ENCODE peak calls at places on chromosomes 16 and 17, in six cellular contexts. One of them, this sample, is unnamed.

GRCh38 chr17:39652635-39653315 is 12.4 kb upstream of the TCAP start:
- DNase-seq in activated naive CD8-positive, alpha-beta T cell treated with anti-CD3 and anti-CD28 coated beads, Interleukin-2, amount 50 U/mL, for 24 hours: no peak
- DNase-seq in HEK293T: no peak
- DNase-seq in activated naive CD4-positive, alpha-beta T cell treated with anti-CD3 and anti-CD28 coated beads, Interleukin-2, amount 10 ng/mL, durations not matched to agents 7 days and 5 days: no peak
- DNase-seq in heart left ventricle: no peak
- DNase-seq in activated T-helper 1 cell treated with anti-CD3 and anti-CD28 coated beads, Interleukin-2, amount 50 U/mL, for 16 hours: no peak
- DNase-seq in this sample: no peak

GRCh38 chr17:7348478-7349242 is 3.3 kb upstream of the KCTD11 start:
- DNase-seq in activated naive CD8-positive, alpha-beta T cell treated with anti-CD3 and anti-CD28 coated beads, Interleukin-2, amount 50 U/mL, for 24 hours: no peak
- DNase-seq in HEK293T: no peak
- DNase-seq in activated naive CD4-positive, alpha-beta T cell treated with anti-CD3 and anti-CD28 coated beads, Interleukin-2, amount 10 ng/mL, durations not matched to agents 7 days and 5 days: no peak
- DNase-seq in heart left ventricle: peak
- DNase-seq in activated T-helper 1 cell treated with anti-CD3 and anti-CD28 coated beads, Interleukin-2, amount 50 U/mL, for 16 hours: no peak
- DNase-seq in this sample: no peak

GRCh38 chr17:38349097-38349904 is 2.3 kb upstream of the SOCS7 start:
- DNase-seq in activated naive CD8-positive, alpha-beta T cell treated with anti-CD3 and anti-CD28 coated beads, Interleukin-2, amount 50 U/mL, for 24 hours: peak
- DNase-seq in HEK293T: peak
- DNase-seq in activated naive CD4-positive, alpha-beta T cell treated with anti-CD3 and anti-CD28 coated beads, Interleukin-2, amount 10 ng/mL, durations not matched to agents 7 days and 5 days: peak
- DNase-seq in heart left ventricle: peak
- DNase-seq in activated T-helper 1 cell treated with anti-CD3 and anti-CD28 coated beads, Interleukin-2, amount 50 U/mL, for 16 hours: peak
- DNase-seq in this sample: peak

GRCh38 chr16:62035115-62036092 is 834 bp downstream of the CDH8 start:
- DNase-seq in activated naive CD8-positive, alpha-beta T cell treated with anti-CD3 and anti-CD28 coated beads, Interleukin-2, amount 50 U/mL, for 24 hours: no peak
- DNase-seq in HEK293T: peak
- DNase-seq in activated naive CD4-positive, alpha-beta T cell treated with anti-CD3 and anti-CD28 coated beads, Interleukin-2, amount 10 ng/mL, durations not matched to agents 7 days and 5 days: no peak
- DNase-seq in heart left ventricle: no peak
- DNase-seq in activated T-helper 1 cell treated with anti-CD3 and anti-CD28 coated beads, Interleukin-2, amount 50 U/mL, for 16 hours: no peak
- DNase-seq in this sample: no peak

GRCh38 chr16:11456741-11457140 is 111.5 kb downstream of the RMI2 start:
- DNase-seq in activated naive CD8-positive, alpha-beta T cell treated with anti-CD3 and anti-CD28 coated beads, Interleukin-2, amount 50 U/mL, for 24 hours: no peak
- DNase-seq in HEK293T: no peak
- DNase-seq in activated naive CD4-positive, alpha-beta T cell treated with anti-CD3 and anti-CD28 coated beads, Interleukin-2, amount 10 ng/mL, durations not matched to agents 7 days and 5 days: no peak
- DNase-seq in heart left ventricle: no peak
- DNase-seq in activated T-helper 1 cell treated with anti-CD3 and anti-CD28 coated beads, Interleukin-2, amount 50 U/mL, for 16 hours: no peak
- DNase-seq in this sample: no peak

GRCh38 chr16:29645699-29646187 is 17.3 kb upstream of the SPN start:
- DNase-seq in activated naive CD8-positive, alpha-beta T cell treated with anti-CD3 and anti-CD28 coated beads, Interleukin-2, amount 50 U/mL, for 24 hours: no peak
- DNase-seq in HEK293T: peak
- DNase-seq in activated naive CD4-positive, alpha-beta T cell treated with anti-CD3 and anti-CD28 coated beads, Interleukin-2, amount 10 ng/mL, durations not matched to agents 7 days and 5 days: no peak
- DNase-seq in heart left ventricle: no peak
- DNase-seq in activated T-helper 1 cell treated with anti-CD3 and anti-CD28 coated beads, Interleukin-2, amount 50 U/mL, for 16 hours: no peak
- DNase-seq in this sample: no peak

GRCh38 chr17:53496356-53496755 is 326.4 kb upstream of the KIF2B start:
- DNase-seq in activated naive CD8-positive, alpha-beta T cell treated with anti-CD3 and anti-CD28 coated beads, Interleukin-2, amount 50 U/mL, for 24 hours: no peak
- DNase-seq in HEK293T: no peak
- DNase-seq in activated naive CD4-positive, alpha-beta T cell treated with anti-CD3 and anti-CD28 coated beads, Interleukin-2, amount 10 ng/mL, durations not matched to agents 7 days and 5 days: no peak
- DNase-seq in heart left ventricle: no peak
- DNase-seq in activated T-helper 1 cell treated with anti-CD3 and anti-CD28 coated beads, Interleukin-2, amount 50 U/mL, for 16 hours: no peak
- DNase-seq in this sample: no peak

GRCh38 chr16:87170310-87170709 is 146.9 kb downstream of the C16orf95 start:
- DNase-seq in activated naive CD8-positive, alpha-beta T cell treated with anti-CD3 and anti-CD28 coated beads, Interleukin-2, amount 50 U/mL, for 24 hours: no peak
- DNase-seq in HEK293T: no peak
- DNase-seq in activated naive CD4-positive, alpha-beta T cell treated with anti-CD3 and anti-CD28 coated beads, Interleukin-2, amount 10 ng/mL, durations not matched to agents 7 days and 5 days: no peak
- DNase-seq in heart left ventricle: no peak
- DNase-seq in activated T-helper 1 cell treated with anti-CD3 and anti-CD28 coated beads, Interleukin-2, amount 50 U/mL, for 16 hours: no peak
- DNase-seq in this sample: no peak

GRCh38 chr16:89108412-89108811 is 14.8 kb downstream of the ACSF3 start:
- DNase-seq in activated naive CD8-positive, alpha-beta T cell treated with anti-CD3 and anti-CD28 coated beads, Interleukin-2, amount 50 U/mL, for 24 hours: no peak
- DNase-seq in HEK293T: no peak
- DNase-seq in activated naive CD4-positive, alpha-beta T cell treated with anti-CD3 and anti-CD28 coated beads, Interleukin-2, amount 10 ng/mL, durations not matched to agents 7 days and 5 days: no peak
- DNase-seq in heart left ventricle: no peak
- DNase-seq in activated T-helper 1 cell treated with anti-CD3 and anti-CD28 coated beads, Interleukin-2, amount 50 U/mL, for 16 hours: no peak
- DNase-seq in this sample: no peak

GRCh38 chr16:57639172-57639571 is 10.7 kb downstream of the ADGRG1 start:
- DNase-seq in activated naive CD8-positive, alpha-beta T cell treated with anti-CD3 and anti-CD28 coated beads, Interleukin-2, amount 50 U/mL, for 24 hours: peak
- DNase-seq in HEK293T: no peak
- DNase-seq in activated naive CD4-positive, alpha-beta T cell treated with anti-CD3 and anti-CD28 coated beads, Interleukin-2, amount 10 ng/mL, durations not matched to agents 7 days and 5 days: peak
- DNase-seq in heart left ventricle: no peak
- DNase-seq in activated T-helper 1 cell treated with anti-CD3 and anti-CD28 coated beads, Interleukin-2, amount 50 U/mL, for 16 hours: no peak
- DNase-seq in this sample: peak

GRCh38 chr16:56789360-56789759 is 59.4 kb downstream of the NUP93 start:
- DNase-seq in activated naive CD8-positive, alpha-beta T cell treated with anti-CD3 and anti-CD28 coated beads, Interleukin-2, amount 50 U/mL, for 24 hours: peak
- DNase-seq in HEK293T: peak
- DNase-seq in activated naive CD4-positive, alpha-beta T cell treated with anti-CD3 and anti-CD28 coated beads, Interleukin-2, amount 10 ng/mL, durations not matched to agents 7 days and 5 days: peak
- DNase-seq in heart left ventricle: peak
- DNase-seq in activated T-helper 1 cell treated with anti-CD3 and anti-CD28 coated beads, Interleukin-2, amount 50 U/mL, for 16 hours: no peak
- DNase-seq in this sample: peak

GRCh38 chr17:73765824-73766563 is 121.7 kb upstream of the SDK2 start:
- DNase-seq in activated naive CD8-positive, alpha-beta T cell treated with anti-CD3 and anti-CD28 coated beads, Interleukin-2, amount 50 U/mL, for 24 hours: no peak
- DNase-seq in HEK293T: no peak
- DNase-seq in activated naive CD4-positive, alpha-beta T cell treated with anti-CD3 and anti-CD28 coated beads, Interleukin-2, amount 10 ng/mL, durations not matched to agents 7 days and 5 days: no peak
- DNase-seq in heart left ventricle: no peak
- DNase-seq in activated T-helper 1 cell treated with anti-CD3 and anti-CD28 coated beads, Interleukin-2, amount 50 U/mL, for 16 hours: no peak
- DNase-seq in this sample: no peak

GRCh38 chr17:68382582-68383085 is 74.7 kb downstream of the WIPI1 start:
- DNase-seq in activated naive CD8-positive, alpha-beta T cell treated with anti-CD3 and anti-CD28 coated beads, Interleukin-2, amount 50 U/mL, for 24 hours: no peak
- DNase-seq in HEK293T: no peak
- DNase-seq in activated naive CD4-positive, alpha-beta T cell treated with anti-CD3 and anti-CD28 coated beads, Interleukin-2, amount 10 ng/mL, durations not matched to agents 7 days and 5 days: no peak
- DNase-seq in heart left ventricle: no peak
- DNase-seq in activated T-helper 1 cell treated with anti-CD3 and anti-CD28 coated beads, Interleukin-2, amount 50 U/mL, for 16 hours: no peak
- DNase-seq in this sample: no peak

GRCh38 chr17:64291268-64291851 is 28.3 kb upstream of the TEX2 start:
- DNase-seq in activated naive CD8-positive, alpha-beta T cell treated with anti-CD3 and anti-CD28 coated beads, Interleukin-2, amount 50 U/mL, for 24 hours: no peak
- DNase-seq in HEK293T: peak
- DNase-seq in activated naive CD4-positive, alpha-beta T cell treated with anti-CD3 and anti-CD28 coated beads, Interleukin-2, amount 10 ng/mL, durations not matched to agents 7 days and 5 days: no peak
- DNase-seq in heart left ventricle: no peak
- DNase-seq in activated T-helper 1 cell treated with anti-CD3 and anti-CD28 coated beads, Interleukin-2, amount 50 U/mL, for 16 hours: no peak
- DNase-seq in this sample: peak

GRCh38 chr16:23434380-23434779 is 18.6 kb downstream of the COG7 start:
- DNase-seq in activated naive CD8-positive, alpha-beta T cell treated with anti-CD3 and anti-CD28 coated beads, Interleukin-2, amount 50 U/mL, for 24 hours: no peak
- DNase-seq in HEK293T: peak
- DNase-seq in activated naive CD4-positive, alpha-beta T cell treated with anti-CD3 and anti-CD28 coated beads, Interleukin-2, amount 10 ng/mL, durations not matched to agents 7 days and 5 days: no peak
- DNase-seq in heart left ventricle: no peak
- DNase-seq in activated T-helper 1 cell treated with anti-CD3 and anti-CD28 coated beads, Interleukin-2, amount 50 U/mL, for 16 hours: no peak
- DNase-seq in this sample: peak

GRCh38 chr17:40317345-40317873 is 8.4 kb downstream of the RARA start:
- DNase-seq in activated naive CD8-positive, alpha-beta T cell treated with anti-CD3 and anti-CD28 coated beads, Interleukin-2, amount 50 U/mL, for 24 hours: peak
- DNase-seq in HEK293T: peak
- DNase-seq in activated naive CD4-positive, alpha-beta T cell treated with anti-CD3 and anti-CD28 coated beads, Interleukin-2, amount 10 ng/mL, durations not matched to agents 7 days and 5 days: peak
- DNase-seq in heart left ventricle: peak
- DNase-seq in activated T-helper 1 cell treated with anti-CD3 and anti-CD28 coated beads, Interleukin-2, amount 50 U/mL, for 16 hours: no peak
- DNase-seq in this sample: peak

GRCh38 chr16:11994187-11995119 is 17.9 kb downstream of the SNX29 start:
- DNase-seq in activated naive CD8-positive, alpha-beta T cell treated with anti-CD3 and anti-CD28 coated beads, Interleukin-2, amount 50 U/mL, for 24 hours: no peak
- DNase-seq in HEK293T: no peak
- DNase-seq in activated naive CD4-positive, alpha-beta T cell treated with anti-CD3 and anti-CD28 coated beads, Interleukin-2, amount 10 ng/mL, durations not matched to agents 7 days and 5 days: no peak
- DNase-seq in heart left ventricle: peak
- DNase-seq in activated T-helper 1 cell treated with anti-CD3 and anti-CD28 coated beads, Interleukin-2, amount 50 U/mL, for 16 hours: no peak
- DNase-seq in this sample: no peak

GRCh38 chr16:8885674-8886592 is 3.8 kb downstream of the LITAFD start:
- DNase-seq in activated naive CD8-positive, alpha-beta T cell treated with anti-CD3 and anti-CD28 coated beads, Interleukin-2, amount 50 U/mL, for 24 hours: no peak
- DNase-seq in HEK293T: no peak
- DNase-seq in activated naive CD4-positive, alpha-beta T cell treated with anti-CD3 and anti-CD28 coated beads, Interleukin-2, amount 10 ng/mL, durations not matched to agents 7 days and 5 days: no peak
- DNase-seq in heart left ventricle: no peak
- DNase-seq in activated T-helper 1 cell treated with anti-CD3 and anti-CD28 coated beads, Interleukin-2, amount 50 U/mL, for 16 hours: no peak
- DNase-seq in this sample: no peak

GRCh38 chr17:72761431-72761830 is 331.1 kb downstream of the SLC39A11 start:
- DNase-seq in activated naive CD8-positive, alpha-beta T cell treated with anti-CD3 and anti-CD28 coated beads, Interleukin-2, amount 50 U/mL, for 24 hours: no peak
- DNase-seq in HEK293T: no peak
- DNase-seq in activated naive CD4-positive, alpha-beta T cell treated with anti-CD3 and anti-CD28 coated beads, Interleukin-2, amount 10 ng/mL, durations not matched to agents 7 days and 5 days: no peak
- DNase-seq in heart left ventricle: no peak
- DNase-seq in activated T-helper 1 cell treated with anti-CD3 and anti-CD28 coated beads, Interleukin-2, amount 50 U/mL, for 16 hours: no peak
- DNase-seq in this sample: no peak

GRCh38 chr17:16989953-16990860 is 18.3 kb upstream of the TNFRSF13B start:
- DNase-seq in activated naive CD8-positive, alpha-beta T cell treated with anti-CD3 and anti-CD28 coated beads, Interleukin-2, amount 50 U/mL, for 24 hours: no peak
- DNase-seq in HEK293T: no peak
- DNase-seq in activated naive CD4-positive, alpha-beta T cell treated with anti-CD3 and anti-CD28 coated beads, Interleukin-2, amount 10 ng/mL, durations not matched to agents 7 days and 5 days: no peak
- DNase-seq in heart left ventricle: no peak
- DNase-seq in activated T-helper 1 cell treated with anti-CD3 and anti-CD28 coated beads, Interleukin-2, amount 50 U/mL, for 16 hours: no peak
- DNase-seq in this sample: no peak

GRCh38 chr16:49460786-49461470 is 87.3 kb downstream of the C16orf78 start:
- DNase-seq in activated naive CD8-positive, alpha-beta T cell treated with anti-CD3 and anti-CD28 coated beads, Interleukin-2, amount 50 U/mL, for 24 hours: no peak
- DNase-seq in HEK293T: no peak
- DNase-seq in activated naive CD4-positive, alpha-beta T cell treated with anti-CD3 and anti-CD28 coated beads, Interleukin-2, amount 10 ng/mL, durations not matched to agents 7 days and 5 days: no peak
- DNase-seq in heart left ventricle: peak
- DNase-seq in activated T-helper 1 cell treated with anti-CD3 and anti-CD28 coated beads, Interleukin-2, amount 50 U/mL, for 16 hours: no peak
- DNase-seq in this sample: no peak

GRCh38 chr16:26727801-26728200 is 338.9 kb upstream of the C16orf82 start:
- DNase-seq in activated naive CD8-positive, alpha-beta T cell treated with anti-CD3 and anti-CD28 coated beads, Interleukin-2, amount 50 U/mL, for 24 hours: no peak
- DNase-seq in HEK293T: no peak
- DNase-seq in activated naive CD4-positive, alpha-beta T cell treated with anti-CD3 and anti-CD28 coated beads, Interleukin-2, amount 10 ng/mL, durations not matched to agents 7 days and 5 days: no peak
- DNase-seq in heart left ventricle: no peak
- DNase-seq in activated T-helper 1 cell treated with anti-CD3 and anti-CD28 coated beads, Interleukin-2, amount 50 U/mL, for 16 hours: no peak
- DNase-seq in this sample: no peak

GRCh38 chr17:74116087-74116717 is 87.3 kb upstream of the RPL38 start:
- DNase-seq in activated naive CD8-positive, alpha-beta T cell treated with anti-CD3 and anti-CD28 coated beads, Interleukin-2, amount 50 U/mL, for 24 hours: no peak
- DNase-seq in HEK293T: no peak
- DNase-seq in activated naive CD4-positive, alpha-beta T cell treated with anti-CD3 and anti-CD28 coated beads, Interleukin-2, amount 10 ng/mL, durations not matched to agents 7 days and 5 days: no peak
- DNase-seq in heart left ventricle: no peak
- DNase-seq in activated T-helper 1 cell treated with anti-CD3 and anti-CD28 coated beads, Interleukin-2, amount 50 U/mL, for 16 hours: no peak
- DNase-seq in this sample: no peak

GRCh38 chr17:46002311-46002972 is 3.4 kb downstream of the STH start:
- DNase-seq in activated naive CD8-positive, alpha-beta T cell treated with anti-CD3 and anti-CD28 coated beads, Interleukin-2, amount 50 U/mL, for 24 hours: peak
- DNase-seq in HEK293T: peak
- DNase-seq in activated naive CD4-positive, alpha-beta T cell treated with anti-CD3 and anti-CD28 coated beads, Interleukin-2, amount 10 ng/mL, durations not matched to agents 7 days and 5 days: peak
- DNase-seq in heart left ventricle: peak
- DNase-seq in activated T-helper 1 cell treated with anti-CD3 and anti-CD28 coated beads, Interleukin-2, amount 50 U/mL, for 16 hours: peak
- DNase-seq in this sample: peak